ENCODE peak calls at places on chromosomes 16 and 17, in ten cellular contexts. F is heart right ventricle, Y is BJ, Q is epithelial cell of esophagus, D is AG10803, N is Calu3, L is glutamatergic neuron, T is mucosa of descending colon, X is tibial nerve, S is endothelial cell. Z is an unnamed sample.

GRCh38 chr16:31416371-31416770 is 11.8 kb downstream of the COX6A2 start:
- DNase-seq in N (no peak), S (no peak), Q (no peak), D (no peak), F (no peak), X (no peak), L (no peak), T (peak), Y (no peak), Z (no peak)

GRCh38 chr16:89241187-89242003 is 23.9 kb downstream of the ZNF778 start:
- DNase-seq in Q (peak), T (peak), X (peak), Y (peak), D (peak), L (peak), N (peak), F (peak), S (peak), Z (peak)

GRCh38 chr16:84641643-84642358 is 6.5 kb upstream of the KLHL36 start:
- DNase-seq in Q (no peak), D (no peak), Y (no peak), S (no peak), L (no peak), F (no peak), X (no peak), T (no peak), N (no peak), Z (no peak)

GRCh38 chr17:67994827-67995567 is 1.3 kb downstream of the C17orf58 start:
- DNase-seq in N (no peak), T (no peak), Q (peak), Y (peak), D (peak), L (no peak), X (no peak), S (no peak), F (no peak), Z (peak)

GRCh38 chr16:19991614-19992013 is 82.1 kb downstream of the GPR139 start:
- DNase-seq in N (no peak), T (no peak), Q (no peak), S (no peak), Y (no peak), L (no peak), X (no peak), F (no peak), D (no peak), Z (no peak)

GRCh38 chr16:27498916-27499658 is 50.6 kb downstream of the GTF3C1 start:
- DNase-seq in S (no peak), Y (no peak), Q (no peak), F (no peak), T (no peak), D (no peak), N (no peak), L (no peak), X (no peak), Z (no peak)

GRCh38 chr16:67241008-67241900 is 6.0 kb downstream of the FHOD1 start:
- DNase-seq in T (peak), X (no peak), D (peak), F (peak), L (no peak), Q (peak), S (no peak), N (peak), Y (peak), Z (peak)

GRCh38 chr17:57783338-57783742 is 38.2 kb upstream of the CCDC182 start:
- DNase-seq in D (peak), F (peak), T (peak), X (peak), S (peak), Y (no peak), N (peak), Q (peak), L (peak), Z (peak)

GRCh38 chr17:80706454-80706853 is 161.8 kb downstream of the RPTOR start:
- DNase-seq in D (no peak), N (no peak), S (no peak), X (no peak), Y (no peak), Q (no peak), F (no peak), L (no peak), T (no peak), Z (no peak)

GRCh38 chr17:34728771-34729310 is 149.5 kb downstream of the TMEM132E start:
- DNase-seq in S (no peak), Y (no peak), X (no peak), D (no peak), L (peak), N (no peak), F (no peak), T (no peak), Q (no peak), Z (no peak)

GRCh38 chr16:21083729-21084268 is 66.8 kb downstream of the DNAH3 start:
- DNase-seq in N (peak), D (peak), Q (peak), Y (no peak), T (no peak), L (peak), S (peak), X (peak), F (peak), Z (peak)

GRCh38 chr16:84826558-84826941 is 6.8 kb downstream of the CRISPLD2 start:
- DNase-seq in S (no peak), F (peak), D (peak), Q (no peak), Y (no peak), T (no peak), X (no peak), N (no peak), L (no peak), Z (no peak)

GRCh38 chr17:49223517-49224197 is 6.9 kb downstream of the PHOSPHO1 start:
- DNase-seq in Q (peak), X (peak), F (peak), Y (no peak), D (no peak), S (peak), N (peak), L (peak), T (peak), Z (peak)

GRCh38 chr17:1462164-1463112 is 6.4 kb upstream of the CRK start:
- DNase-seq in Q (no peak), Y (no peak), L (no peak), T (no peak), S (no peak), N (no peak), X (no peak), F (no peak), D (no peak), Z (no peak)

DNA sequence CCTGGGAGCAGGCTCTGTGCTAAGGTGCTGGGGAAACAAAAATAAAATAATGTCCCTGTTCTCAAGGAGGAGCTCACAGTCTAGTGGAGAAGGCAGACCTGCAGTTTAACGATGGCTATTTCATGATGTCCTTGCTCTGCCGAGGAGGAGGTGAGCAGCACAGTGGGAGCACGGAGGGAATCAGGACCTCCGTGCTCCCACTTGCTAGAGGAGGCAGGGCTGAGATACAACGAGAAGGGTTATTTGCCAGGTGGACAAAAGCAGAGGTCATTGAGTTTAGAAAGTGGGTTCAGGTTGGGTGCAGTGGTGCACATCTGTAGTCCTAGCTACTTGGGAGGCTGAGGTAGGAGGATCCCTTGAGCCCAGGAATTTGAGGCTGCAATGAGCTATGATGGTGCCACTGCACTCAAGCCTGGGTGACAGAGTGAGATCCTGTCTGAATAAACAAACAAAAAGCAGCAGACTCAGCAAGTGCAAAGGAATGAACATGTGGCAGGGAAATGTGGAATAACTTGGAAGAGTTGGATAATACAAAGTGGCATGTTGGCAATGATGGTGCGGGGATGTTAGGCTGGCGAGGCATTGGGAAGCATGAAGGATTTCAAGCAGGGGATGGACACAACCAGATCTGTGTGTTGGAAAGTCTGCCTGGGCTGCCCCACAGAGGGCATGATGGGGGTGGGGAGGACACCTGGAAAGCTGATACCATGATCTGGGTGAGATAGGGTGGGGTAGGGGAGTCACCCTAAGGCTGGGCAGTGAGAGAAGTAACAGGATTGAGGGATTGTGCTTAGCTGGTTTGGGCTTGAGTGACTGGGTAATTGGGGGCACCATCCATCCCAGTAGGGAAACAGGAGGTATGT is 12.8 kb upstream of the TNS4 start:
- DNase-seq in D (no peak), F (no peak), X (no peak), N (no peak), Q (no peak), T (no peak), S (no peak), Y (no peak), L (no peak), Z (no peak)
- TF ChIP-seq CTCF in D (no peak), F (no peak), X (no peak), N (no peak), Q (no peak), T (no peak), S (no peak), Y (no peak), L (no peak), Z (no peak)

GRCh38 chr16:3754304-3754703 is 37.0 kb upstream of the TRAP1 start:
- DNase-seq in Q (no peak), S (no peak), F (no peak), X (no peak), N (no peak), T (no peak), L (no peak), Y (no peak), D (peak), Z (no peak)

GRCh38 chr16:3755249-3755648 is 37.9 kb upstream of the TRAP1 start:
- DNase-seq in F (no peak), X (no peak), Y (no peak), S (no peak), N (no peak), T (no peak), Q (no peak), L (no peak), D (no peak), Z (no peak)

GRCh38 chr16:3751878-3752277 is 34.6 kb upstream of the TRAP1 start:
- DNase-seq in N (no peak), X (no peak), Y (no peak), D (no peak), T (no peak), S (no peak), F (no peak), Q (no peak), L (no peak), Z (no peak)

GRCh38 chr16:3754772-3755171 is 37.4 kb upstream of the TRAP1 start:
- DNase-seq in F (no peak), X (no peak), L (no peak), N (no peak), Q (no peak), Y (no peak), T (no peak), D (no peak), S (no peak), Z (no peak)

GRCh38 chr16:3752984-3753383 is 35.7 kb upstream of the TRAP1 start:
- DNase-seq in N (no peak), D (no peak), Y (no peak), Q (no peak), X (no peak), F (no peak), L (no peak), S (no peak), T (no peak), Z (no peak)
- TF ChIP-seq CTCF in N (no peak), D (no peak), Y (no peak), Q (no peak), X (no peak), F (no peak), L (no peak), S (no peak), T (no peak), Z (no peak)

GRCh38 chr17:10845388-10845751 is 7.5 kb upstream of the PIRT start:
- DNase-seq in D (no peak), X (no peak), S (no peak), N (no peak), F (no peak), L (no peak), Q (no peak), Y (no peak), T (no peak), Z (no peak)
- TF ChIP-seq CTCF in D (no peak), X (no peak), S (peak), N (no peak), F (no peak), L (peak), Q (no peak), Y (no peak), T (no peak), Z (no peak)

GRCh38 chr16:53821957-53822625 is 118.1 kb downstream of the FTO start:
- DNase-seq in N (peak), Y (peak), Q (peak), F (no peak), X (no peak), S (no peak), T (no peak), L (no peak), D (peak), Z (peak)
- TF ChIP-seq CTCF in N (no peak), Y (peak), Q (no peak), F (no peak), X (no peak), S (no peak), T (no peak), L (no peak), D (peak), Z (no peak)

GRCh38 chr17:7561589-7562207 is at the start of gene SENP3:
- DNase-seq in Y (no peak), X (peak), L (peak), T (peak), N (peak), S (peak), F (peak), Q (peak), D (peak), Z (peak)

GRCh38 chr17:7559307-7560171 is 989 bp downstream of the TNFSF13 start:
- DNase-seq in S (no peak), L (no peak), Q (no peak), X (no peak), T (peak), Y (no peak), F (no peak), N (no peak), D (no peak), Z (peak)

GRCh38 chr17:7561028-7561575 is 617 bp upstream of the SENP3 start:
- DNase-seq in Q (peak), N (peak), T (peak), L (peak), S (peak), X (peak), D (peak), F (peak), Y (no peak), Z (peak)

GRCh38 chr17:7558544-7559306 is at the start of gene TNFSF13:
- DNase-seq in T (peak), Y (no peak), D (no peak), F (peak), L (no peak), S (no peak), X (no peak), Q (no peak), N (peak), Z (peak)

DNA sequence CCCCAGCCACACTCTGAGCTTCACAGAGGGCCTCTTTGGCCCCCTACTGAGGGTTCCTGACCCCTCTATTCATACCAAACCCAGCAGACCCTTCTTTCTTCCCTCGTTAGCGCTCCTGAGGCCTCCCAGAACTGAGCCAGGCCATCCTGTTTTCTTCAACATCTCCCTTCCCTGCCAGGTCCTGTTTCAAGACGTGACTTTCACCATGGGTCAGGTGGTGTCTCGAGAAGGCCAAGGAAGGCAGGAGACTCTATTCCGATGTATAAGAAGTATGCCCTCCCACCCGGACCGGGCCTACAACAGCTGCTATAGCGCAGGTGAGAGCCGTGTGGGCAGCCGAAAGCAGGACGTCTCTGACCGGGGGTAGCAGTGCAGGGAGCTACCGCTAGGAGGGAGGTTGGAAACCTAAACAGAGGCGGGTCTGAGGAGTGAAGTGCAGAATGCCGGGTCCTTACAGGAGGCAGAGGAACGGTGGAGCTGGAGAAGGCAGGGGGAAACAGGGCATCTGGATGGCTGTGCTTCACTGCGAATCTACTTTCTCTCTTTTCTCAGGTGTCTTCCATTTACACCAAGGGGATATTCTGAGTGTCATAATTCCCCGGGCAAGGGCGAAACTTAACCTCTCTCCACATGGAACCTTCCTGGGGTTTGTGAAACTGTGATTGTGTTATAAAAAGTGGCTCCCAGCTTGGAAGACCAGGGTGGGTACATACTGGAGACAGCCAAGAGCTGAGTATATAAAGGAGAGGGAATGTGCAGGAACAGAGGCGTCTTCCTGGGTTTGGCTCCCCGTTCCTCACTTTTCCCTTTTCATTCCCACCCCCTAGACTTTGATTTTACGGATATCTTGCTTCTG is 1.3 kb upstream of the SENP3 start:
- DNase-seq in F (peak), L (peak), T (peak), Y (no peak), X (no peak), N (peak), D (peak), S (peak), Q (peak), Z (no peak)
- TF ChIP-seq CTCF in F (peak), L (peak), T (peak), Y (peak), X (peak), N (peak), D (peak), S (peak), Q (peak), Z (peak)

DNA sequence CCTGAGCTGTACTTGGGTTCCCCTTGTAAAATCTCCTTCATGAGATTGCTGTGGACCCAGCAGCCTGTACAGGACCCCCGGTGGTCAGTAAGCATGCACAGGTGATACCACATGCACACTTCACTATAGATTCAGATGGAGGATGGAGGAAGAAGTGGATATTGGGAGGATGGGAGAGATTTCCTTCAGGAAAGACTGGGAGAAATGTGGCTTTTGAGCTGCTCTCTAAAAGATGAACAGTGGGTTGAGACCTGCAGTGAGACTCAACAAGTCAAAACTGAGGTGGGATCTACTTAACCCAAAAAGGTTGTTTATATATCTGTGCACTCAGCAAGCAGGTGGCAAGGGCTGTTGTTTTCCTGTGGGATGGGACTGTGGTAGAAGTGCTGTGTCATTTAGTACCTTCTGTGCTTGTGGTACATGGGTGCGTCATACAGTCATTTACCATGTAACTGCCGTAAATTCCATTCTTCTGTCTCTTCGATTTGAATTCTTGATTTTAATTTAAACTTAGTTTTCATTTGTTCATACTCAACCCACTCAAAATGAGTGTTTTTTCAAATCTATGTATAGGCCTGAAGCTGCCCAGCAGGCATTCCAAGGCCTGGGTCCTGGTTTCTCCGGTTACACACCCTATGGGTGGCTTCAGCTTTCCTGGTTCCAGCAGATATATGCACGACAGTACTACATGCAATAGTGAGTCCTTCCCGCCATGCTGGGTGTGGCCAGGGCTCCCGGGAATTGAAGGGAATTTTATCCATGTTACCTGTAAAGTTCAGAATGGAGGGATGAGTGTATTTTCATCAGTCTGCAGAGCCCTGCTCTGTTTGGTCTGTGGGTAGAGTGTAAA is 6.9 kb downstream of the HERPUD1 start:
- DNase-seq in D (no peak), Q (no peak), Y (no peak), T (no peak), N (no peak), F (no peak), X (no peak), S (no peak), L (no peak), Z (no peak)
- TF ChIP-seq CTCF in D (no peak), Q (no peak), Y (no peak), T (no peak), N (no peak), F (no peak), X (no peak), S (no peak), L (no peak), Z (no peak)

DNA sequence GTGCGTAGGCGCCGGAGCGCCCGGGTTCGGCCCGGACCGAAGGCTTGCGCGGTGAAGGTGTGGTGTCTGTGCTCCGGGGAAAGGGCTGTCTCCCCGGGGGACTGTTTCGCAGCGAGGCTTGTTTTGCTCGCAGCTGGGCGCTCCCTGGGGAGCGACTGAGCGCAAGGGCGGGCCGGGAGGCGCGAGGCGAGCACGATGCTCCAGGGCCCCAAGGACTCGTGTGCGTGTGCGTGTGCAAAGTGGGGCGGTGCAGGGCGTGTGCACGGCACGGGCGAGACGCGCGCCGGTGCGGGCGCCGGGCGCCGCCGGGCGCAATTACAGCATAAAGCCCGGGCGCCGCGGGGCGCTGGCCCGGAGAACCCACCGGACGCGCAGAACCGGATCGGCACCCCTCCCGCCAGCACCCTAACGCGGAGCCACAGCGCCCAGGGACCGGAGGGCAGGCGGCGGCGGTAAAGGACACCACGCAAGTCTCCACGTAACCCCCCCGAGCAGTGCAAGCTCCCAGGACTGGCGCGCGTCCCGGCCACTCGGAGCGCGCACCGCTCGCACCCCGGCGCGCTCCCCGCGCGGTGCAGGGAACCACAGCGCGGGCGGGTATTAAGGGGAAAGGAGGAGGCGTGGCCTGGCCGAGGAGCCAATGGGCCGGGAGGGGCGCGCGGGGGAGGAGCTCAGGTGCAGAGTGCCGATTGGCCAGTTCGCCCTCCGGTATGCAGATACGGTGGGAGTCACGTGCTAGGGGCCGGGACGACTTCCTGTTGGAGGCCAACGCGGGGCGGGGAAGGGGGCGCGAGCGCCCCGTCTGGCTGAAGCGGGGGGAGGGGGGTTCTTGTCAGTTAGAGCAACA is at the start of gene TNRC6C:
- DNase-seq in N (peak), X (peak), L (peak), D (peak), Q (peak), S (peak), T (peak), F (peak), Y (peak), Z (peak)
- TF ChIP-seq CTCF in N (no peak), X (peak), L (peak), D (peak), Q (no peak), S (peak), T (no peak), F (peak), Y (peak), Z (no peak)